ENCODE peak calls at places on chromosomes 6 and 20, in seven cellular contexts. L is iPS DF 6.9, U is left ventricle myocardium inferior, I is cardiac muscle cell, E is WERI-Rb-1, B is suprapubic skin, V is heart right ventricle. N is an unnamed sample. For H3K36me3, the result is how much of the 10 kb centered on the place peaks cover.

GRCh38 chr20:1663917-1664316 is 6.3 kb upstream of the SIRPG start:
- DNase-seq in U (no peak), I (no peak), V (no peak), B (no peak), E (no peak), L (no peak), N (no peak)

GRCh38 chr20:44463466-44463865 is 12.2 kb upstream of the TTPAL start:
- DNase-seq in B (no peak), L (no peak), E (no peak), I (no peak), U (no peak), V (no peak), N (no peak)

GRCh38 chr6:9405369-9405768 is 970.0 kb upstream of the SLC35B3 start:
- DNase-seq in L (no peak), U (no peak), I (no peak), E (no peak), V (no peak), B (no peak), N (no peak)

GRCh38 chr6:24981385-24981758 is 45.6 kb upstream of the RIPOR2 start:
- DNase-seq in U (no peak), B (no peak), V (no peak), L (no peak), E (no peak), I (peak), N (peak)

GRCh38 chr6:30614044-30614842 is 2.8 kb downstream of the PPP1R10 start:
- DNase-seq in V (no peak), E (no peak), I (no peak), L (no peak), B (no peak), U (no peak), N (peak)

GRCh38 chr6:3913077-3913957 is 64.1 kb downstream of the FAM50B start:
- DNase-seq in V (peak), U (no peak), I (no peak), L (no peak), B (peak), E (no peak), N (no peak)

GRCh38 chr6:14635195-14635594 is 517.6 kb downstream of the CD83 start:
- DNase-seq in E (no peak), B (no peak), L (no peak), V (no peak), U (no peak), I (no peak), N (no peak)

GRCh38 chr6:97053643-97054411 is 129.3 kb downstream of the KLHL32 start:
- DNase-seq in I (peak), V (no peak), B (no peak), E (no peak), L (no peak), U (no peak), N (peak)

GRCh38 chr6:149897855-149898744 is at the start of gene RAET1E:
- DNase-seq in L (no peak), U (no peak), E (no peak), B (peak), V (no peak), I (peak), N (peak)

GRCh38 chr20:17171750-17172149 is 55.1 kb upstream of the PCSK2 start:
- DNase-seq in V (no peak), U (no peak), I (no peak), E (no peak), B (no peak), L (no peak), N (no peak)

GRCh38 chr6:152943260-152943897 is 39.5 kb downstream of the FBXO5 start:
- DNase-seq in B (no peak), E (no peak), U (no peak), L (no peak), V (no peak), I (no peak), N (no peak)

GRCh38 chr6:30750379-30750668 is 6.0 kb upstream of the IER3 start:
- DNase-seq in I (no peak), L (no peak), E (no peak), B (no peak), U (no peak), V (no peak), N (no peak)

GRCh38 chr6:81838031-81838430 is 85.5 kb upstream of the TENT5A start:
- DNase-seq in V (no peak), L (no peak), I (peak), U (no peak), B (no peak), E (no peak), N (no peak)

GRCh38 chr20:6765469-6766058 is 1.9 kb upstream of the BMP2 start:
- DNase-seq in L (no peak), B (no peak), I (peak), E (no peak), U (no peak), V (no peak), N (peak)

GRCh38 chr20:52261792-52262191 is 70.2 kb upstream of the ZFP64 start:
- DNase-seq in V (no peak), B (no peak), I (no peak), E (no peak), U (no peak), L (no peak), N (no peak)

GRCh38 chr6:36927691-36928546 is 26.6 kb upstream of the PI16 start:
- DNase-seq in V (peak), E (no peak), L (no peak), U (peak), I (no peak), B (no peak), N (no peak)

GRCh38 chr20:11890331-11891080 is 27.2 kb upstream of the BTBD3 start:
- DNase-seq in E (peak), I (peak), L (peak), B (peak), U (peak), V (peak), N (peak)

GRCh38 chr6:130829333-130829910 is 2.2 kb downstream of the SMLR1 start:
- DNase-seq in E (no peak), U (no peak), L (no peak), I (no peak), V (no peak), B (no peak), N (no peak)

GRCh38 chr20:25285856-25286798 is 38.2 kb downstream of the PYGB start:
- DNase-seq in U (peak), L (no peak), B (peak), E (peak), V (peak), I (no peak), N (no peak)
- H3K36me3 ChIP-seq in U (half or more), L (under half), B (half or more), E (half or more), V (half or more), I (half or more), N (under half)

DNA sequence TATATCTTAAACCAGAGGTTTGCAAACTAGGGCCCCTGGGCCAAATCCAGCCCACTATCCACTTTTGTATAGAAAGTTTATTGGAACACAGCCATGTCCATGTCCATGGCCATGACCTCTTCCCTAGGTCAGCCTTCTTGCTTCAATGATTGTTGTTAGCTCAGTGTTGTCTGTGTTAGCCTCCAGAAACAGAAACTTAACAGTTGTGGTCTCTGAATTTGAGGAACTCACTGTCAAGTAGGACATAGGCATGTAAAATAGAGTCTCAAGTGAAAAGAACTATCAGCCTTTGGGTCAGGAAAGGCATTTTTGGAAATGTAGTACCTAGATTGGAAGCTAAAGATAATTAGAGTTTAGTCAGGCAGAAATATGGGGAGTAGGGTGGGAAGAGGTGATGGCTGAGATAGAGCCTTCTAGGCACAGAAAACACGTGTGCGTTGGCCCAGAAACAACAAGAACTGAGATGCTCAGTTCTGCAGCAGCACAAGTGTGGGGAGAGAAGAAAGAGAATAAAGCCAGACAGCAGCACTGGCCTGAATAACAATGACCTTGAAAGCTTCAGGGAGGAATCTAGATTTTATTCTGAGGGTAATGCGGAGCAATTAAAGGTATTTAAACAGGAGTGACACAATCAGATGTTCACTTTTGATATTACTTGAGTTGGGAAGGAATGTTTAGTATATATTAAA is 87.0 kb upstream of the OLIG3 start:
- DNase-seq in L (no peak), I (no peak), E (no peak), V (no peak), B (no peak), U (no peak), N (no peak)
- H3K4me3 ChIP-seq in L (no peak), I (no peak), E (no peak), V (no peak), B (no peak), U (no peak), N (no peak)

GRCh38 chr6:43780891-43781571 is 11.0 kb downstream of the VEGFA start:
- DNase-seq in I (no peak), U (no peak), L (no peak), B (no peak), V (no peak), E (no peak), N (no peak)

GRCh38 chr6:43778131-43778857 is 8.3 kb downstream of the VEGFA start:
- DNase-seq in U (no peak), L (no peak), E (no peak), B (no peak), I (no peak), V (no peak), N (no peak)

GRCh38 chr6:43780293-43780692 is 10.3 kb downstream of the VEGFA start:
- DNase-seq in B (no peak), U (no peak), E (no peak), L (no peak), V (no peak), I (no peak), N (no peak)

GRCh38 chr6:43779864-43780260 is 9.9 kb downstream of the VEGFA start:
- DNase-seq in V (no peak), I (no peak), U (no peak), L (no peak), E (no peak), B (no peak), N (no peak)

DNA sequence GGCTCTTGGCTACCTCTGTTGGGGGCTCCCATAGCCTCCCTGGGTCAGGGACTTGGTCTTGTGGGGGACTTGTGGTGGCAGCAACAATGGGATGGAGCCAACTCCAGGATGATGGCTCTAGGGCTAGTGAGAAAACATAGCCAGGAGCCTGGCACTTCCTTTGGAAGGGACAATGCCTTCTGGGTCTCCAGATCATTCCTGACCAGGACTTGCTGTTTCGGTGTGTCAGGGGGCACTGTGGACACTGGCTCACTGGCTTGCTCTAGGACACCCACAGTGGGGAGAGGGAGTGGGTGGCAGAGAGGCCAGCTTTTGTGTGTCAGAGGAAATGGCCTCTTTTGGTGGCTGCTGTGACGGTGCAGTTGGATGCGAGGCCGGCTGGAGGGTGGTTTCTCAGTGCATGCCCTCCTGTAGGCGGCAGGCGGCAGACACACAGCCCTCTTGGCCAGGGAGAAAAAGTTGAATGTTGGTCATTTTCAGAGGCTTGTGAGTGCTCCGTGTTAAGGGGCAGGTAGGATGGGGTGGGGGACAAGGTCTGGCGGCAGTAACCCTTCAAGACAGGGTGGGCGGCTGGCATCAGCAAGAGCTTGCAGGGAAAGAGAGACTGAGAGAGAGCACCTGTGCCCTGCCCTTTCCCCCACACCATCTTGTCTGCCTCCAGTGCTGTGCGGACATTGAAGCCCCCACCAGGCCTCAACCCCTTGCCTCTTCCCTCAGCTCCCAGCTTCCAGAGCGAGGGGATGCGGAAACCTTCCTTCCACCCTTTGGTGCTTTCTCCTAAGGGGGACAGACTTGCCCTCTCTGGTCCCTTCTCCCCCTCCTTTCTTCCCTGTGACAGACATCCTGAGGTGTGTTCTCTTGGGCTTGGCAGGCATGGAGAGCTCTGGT is 9.2 kb downstream of the VEGFA start:
- DNase-seq in B (no peak), I (no peak), U (no peak), V (no peak), L (no peak), E (no peak), N (no peak)
- H3K36me3 ChIP-seq in B (half or more), I (half or more), U (half or more), V (under half), L (half or more), E (under half), N (under half)

DNA sequence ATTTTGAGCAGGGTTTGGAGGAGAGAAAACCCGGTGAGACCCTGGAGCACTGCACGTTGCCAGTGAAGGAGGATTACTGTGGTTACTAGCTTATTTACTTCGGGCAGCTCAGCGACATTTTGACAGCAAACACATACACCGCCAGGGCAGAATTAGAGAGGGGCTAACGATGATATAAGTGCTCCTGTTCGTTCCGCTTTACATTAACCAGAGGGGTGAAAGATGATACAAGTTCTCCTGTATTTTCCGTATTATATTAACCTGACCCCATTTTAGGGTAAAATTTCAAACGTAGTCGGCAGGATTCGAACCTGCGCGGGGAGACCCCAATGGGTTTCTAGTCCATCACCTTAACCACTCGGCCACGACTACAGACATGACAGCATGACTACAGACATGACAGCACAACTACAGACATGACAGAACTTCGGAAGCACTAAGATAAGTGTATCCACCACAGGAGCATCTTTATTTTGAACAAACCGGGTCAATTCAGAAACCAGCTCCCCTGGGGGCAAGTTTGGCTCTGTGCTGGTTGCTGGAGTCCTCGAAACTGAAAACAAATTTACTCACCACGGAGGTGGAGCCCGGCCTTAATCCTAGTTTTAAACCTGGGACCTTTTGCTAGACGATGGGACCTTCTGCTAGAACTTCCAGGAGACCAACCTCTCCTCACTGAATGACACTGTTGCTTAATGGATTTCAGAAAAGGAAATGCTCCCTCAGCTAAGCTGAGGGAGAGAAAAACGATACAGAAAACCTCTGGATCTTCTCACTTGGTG is 80.4 kb upstream of the ZNF184 start:
- DNase-seq in I (no peak), L (peak), E (no peak), B (no peak), U (no peak), V (no peak), N (peak)
- H3K4me3 ChIP-seq in I (peak), L (peak), E (no peak), B (no peak), U (no peak), V (no peak), N (peak)

GRCh38 chr6:87344513-87344912 is at the start of gene C6orf163:
- DNase-seq in L (no peak), E (no peak), V (no peak), B (no peak), U (no peak), I (no peak), N (no peak)
- H3K36me3 ChIP-seq in L (under half), E (under half), V (under half), B (under half), U (under half), I (under half), N (under half)

GRCh38 chr20:63896136-63896890 is 1.4 kb downstream of the DNAJC5 start:
- DNase-seq in L (no peak), B (no peak), I (peak), E (peak), V (peak), U (peak), N (peak)

GRCh38 chr20:63894358-63895201 is at the start of gene DNAJC5:
- DNase-seq in I (peak), V (peak), E (peak), L (peak), B (peak), U (peak), N (peak)

GRCh38 chr20:63893999-63894357 is 948 bp upstream of the DNAJC5 start:
- DNase-seq in B (no peak), E (no peak), L (no peak), I (no peak), V (no peak), U (no peak), N (peak)

GRCh38 chr20:63895886-63896135 is 885 bp downstream of the DNAJC5 start:
- DNase-seq in L (no peak), B (no peak), V (no peak), I (no peak), E (no peak), U (no peak), N (peak)

GRCh38 chr20:63895202-63895885 is 418 bp downstream of the DNAJC5 start:
- DNase-seq in E (no peak), B (no peak), I (no peak), L (no peak), U (no peak), V (no peak), N (no peak)
- H3K4me3 ChIP-seq in E (peak), B (peak), I (peak), L (peak), U (peak), V (peak), N (peak)

DNA sequence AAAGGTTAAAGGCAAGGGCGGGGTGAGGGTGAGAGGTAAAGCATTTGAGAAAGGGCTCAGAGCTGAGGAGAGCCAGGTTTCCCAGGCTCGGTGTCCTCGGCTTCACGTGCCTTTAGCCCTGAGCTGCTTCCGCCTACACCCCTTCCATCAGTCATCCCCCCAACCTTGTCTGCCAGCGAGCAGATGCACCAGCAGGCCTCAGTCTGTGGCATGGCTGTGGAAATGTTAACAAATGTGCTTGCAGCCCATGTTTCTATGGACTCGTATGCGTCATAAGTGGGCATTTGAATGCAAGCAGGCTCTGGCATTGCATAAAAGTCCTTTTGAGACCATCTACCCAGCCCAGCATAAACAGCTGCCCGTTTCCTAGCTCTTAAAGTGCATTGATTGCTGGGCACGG is 88.8 kb downstream of the SYNJ2 start:
- DNase-seq in E (no peak), V (no peak), U (no peak), B (no peak), L (no peak), I (no peak), N (no peak)
- H3K36me3 ChIP-seq in E (under half), V (under half), U (half or more), B (under half), L (under half), I (under half), N (under half)

GRCh38 chr6:13273931-13274706 is 54.2 kb downstream of the TBC1D7 start:
- DNase-seq in B (no peak), U (no peak), V (no peak), I (no peak), L (no peak), E (no peak), N (no peak)
- H3K4me3 ChIP-seq in B (no peak), U (no peak), V (no peak), I (no peak), L (no peak), E (no peak), N (no peak)

GRCh38 chr20:36920334-36920730 is 31.2 kb downstream of the SAMHD1 start:
- DNase-seq in L (no peak), V (no peak), U (no peak), I (no peak), B (peak), E (no peak), N (no peak)
- H3K36me3 ChIP-seq in L (under half), V (under half), U (half or more), I (under half), B (half or more), E (under half), N (under half)

DNA sequence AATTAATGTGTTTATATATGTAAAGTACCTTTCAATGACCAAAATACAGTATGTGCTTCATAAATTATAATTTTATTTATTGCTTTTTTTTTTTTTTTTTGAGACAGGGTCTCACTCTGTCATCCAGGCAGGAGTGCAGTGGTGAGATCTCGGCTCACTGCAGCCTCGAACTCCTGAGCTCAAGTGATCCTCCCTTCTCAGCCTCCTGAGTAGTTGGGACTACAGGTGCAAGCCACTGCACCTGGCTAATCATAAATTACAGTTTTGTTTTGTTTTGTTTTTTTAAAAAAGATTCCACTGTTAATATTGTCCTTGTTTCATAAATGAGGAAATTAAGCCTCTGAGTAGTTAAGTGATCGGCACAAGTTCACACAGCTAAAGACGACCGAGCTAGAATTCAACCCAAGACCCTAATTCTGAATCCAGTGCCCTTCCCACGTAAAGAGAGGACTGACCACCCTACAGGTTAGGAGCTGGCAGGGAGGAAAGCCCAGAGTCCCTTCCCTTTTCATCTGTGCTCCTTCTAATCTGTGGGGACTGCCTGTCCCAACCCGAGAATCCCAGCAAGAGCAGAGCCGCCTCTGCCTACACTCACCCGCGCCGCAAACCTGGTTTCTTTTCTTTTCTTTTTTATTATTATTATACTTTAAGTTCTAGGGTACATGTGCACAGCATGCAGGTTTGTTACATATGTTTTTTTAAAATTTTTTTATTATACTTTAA is 8.5 kb upstream of the GDF5 start:
- DNase-seq in B (no peak), I (no peak), U (no peak), E (no peak), L (no peak), V (no peak), N (no peak)
- H3K4me3 ChIP-seq in B (peak), I (no peak), U (peak), E (no peak), L (no peak), V (peak), N (peak)